ENCODE peak calls at places on chromosomes 13 and 19, in six cellular contexts. Z is neural progenitor cell; Y is colonic mucosa; W is CD4-positive, alpha-beta T cell; M is CD4-positive, alpha-beta memory T cell; H is uterus. B is an unnamed sample.

GRCh38 chr19:10583021-10583776 is 3.9 kb downstream of the AP1M2 start:
- DNase-seq in Z (no peak), Y (no peak), W (no peak), M (no peak), H (no peak), B (no peak)

GRCh38 chr19:13118424-13119193 is 545 bp downstream of the NACC1 start:
- DNase-seq in Z (peak; percentile 93), Y (peak; percentile 64), W (no peak), M (no peak), H (no peak), B (peak; percentile 68)

GRCh38 chr13:38045278-38046048 is 175.9 kb upstream of the TRPC4 start:
- DNase-seq in Z (peak; percentile 52), Y (no peak), W (no peak), M (no peak), H (no peak), B (no peak)

GRCh38 chr19:44539991-44540390 is 10.5 kb upstream of the CEACAM20 start:
- DNase-seq in Z (no peak), Y (no peak), W (no peak), M (no peak), H (no peak), B (no peak)

GRCh38 chr13:33797622-33798021 is 20.3 kb upstream of the RFC3 start:
- DNase-seq in Z (no peak), Y (no peak), W (no peak), M (no peak), H (no peak), B (no peak)

GRCh38 chr19:28718909-28719308 is 494.0 kb downstream of the UQCRFS1 start:
- DNase-seq in Z (no peak), Y (no peak), W (no peak), M (no peak), H (no peak), B (no peak)

GRCh38 chr13:39571502-39572092 is 31.4 kb downstream of the LHFPL6 start:
- DNase-seq in Z (no peak), Y (no peak), W (no peak), M (no peak), H (no peak), B (peak; percentile 75)

GRCh38 chr19:37303591-37304171 is 67.2 kb upstream of the ZNF527 start:
- DNase-seq in Z (peak; percentile 13), Y (no peak), W (no peak), M (no peak), H (no peak), B (no peak)

GRCh38 chr19:31337007-31337914 is 12.0 kb downstream of the TSHZ3 start:
- DNase-seq in Z (no peak), Y (no peak), W (no peak), M (no peak), H (no peak), B (no peak)

GRCh38 chr13:112726018-112726767 is 36.4 kb downstream of the ATP11A start:
- DNase-seq in Z (no peak), Y (no peak), W (no peak), M (no peak), H (no peak), B (no peak)

GRCh38 chr19:31314156-31314555 is 35.1 kb downstream of the TSHZ3 start:
- DNase-seq in Z (no peak), Y (no peak), W (no peak), M (no peak), H (no peak), B (no peak)

GRCh38 chr19:36916991-36917390 is 859 bp downstream of the ZNF568 start:
- DNase-seq in Z (peak; percentile 11), Y (no peak), W (no peak), M (no peak), H (no peak), B (no peak)

GRCh38 chr19:3723883-3724282 is 15.7 kb downstream of the TJP3 start:
- DNase-seq in Z (peak; percentile 85), Y (no peak), W (no peak), M (no peak), H (no peak), B (no peak)

DNA sequence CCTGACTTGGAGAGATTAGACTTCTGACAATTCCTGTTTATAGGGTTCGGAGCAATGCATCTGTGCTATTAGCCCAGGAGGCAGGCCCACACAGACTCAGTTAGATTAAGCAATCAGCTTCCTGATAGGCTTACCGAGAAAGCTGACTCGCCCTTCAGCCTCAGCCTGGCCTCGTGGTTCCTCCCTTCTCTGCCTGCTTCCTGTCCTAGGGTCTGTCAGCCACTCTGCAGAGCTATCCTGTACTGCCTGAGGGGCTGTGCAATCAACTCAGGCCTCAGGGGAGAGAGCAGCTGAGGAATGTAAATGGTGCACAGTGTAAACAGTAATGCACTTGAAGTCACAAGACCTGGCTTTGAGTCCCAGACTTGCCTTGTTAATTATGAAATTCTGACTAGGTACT is 30.7 kb downstream of the HTR2A start:
- DNase-seq in Z (peak; percentile 4), Y (peak; percentile 33), W (no peak), M (no peak), H (no peak), B (peak; percentile 13)
- H3K27ac ChIP-seq in Z (no peak overlapping the region), Y (no peak overlapping the region), W (no peak overlapping the region), M (no peak overlapping the region), H (no peak overlapping the region), B (no peak overlapping the region)

GRCh38 chr13:42597505-42597904 is 23.6 kb downstream of the TNFSF11 start:
- DNase-seq in Z (no peak), Y (no peak), W (no peak), M (no peak), H (no peak), B (no peak)

GRCh38 chr13:42594577-42595571 is 20.9 kb downstream of the TNFSF11 start:
- DNase-seq in Z (peak; percentile 83), Y (peak; percentile 55), W (peak; percentile 37), M (peak; percentile 23), H (peak; percentile 52), B (peak; percentile 37)

GRCh38 chr13:42591602-42592001 is 17.6 kb downstream of the TNFSF11 start:
- DNase-seq in Z (no peak), Y (no peak), W (no peak), M (no peak), H (no peak), B (no peak)

GRCh38 chr13:42592915-42593718 is 19.2 kb downstream of the TNFSF11 start:
- DNase-seq in Z (no peak), Y (no peak), W (no peak), M (no peak), H (no peak), B (no peak)

GRCh38 chr13:42593719-42594012 is 19.7 kb downstream of the TNFSF11 start:
- DNase-seq in Z (no peak), Y (no peak), W (no peak), M (no peak), H (no peak), B (no peak)
- H3K27ac ChIP-seq in Z (no peak overlapping the region), Y (no peak overlapping the region), W (no peak overlapping the region), M (no peak overlapping the region), H (no peak overlapping the region), B (no peak overlapping the region)

GRCh38 chr13:76884167-76884566 is 2.0 kb downstream of the KCTD12 start:
- DNase-seq in Z (peak; percentile 49), Y (peak; percentile 64), W (no peak), M (no peak), H (peak; percentile 38), B (peak; percentile 31)

GRCh38 chr13:76878043-76878442 is 8.2 kb downstream of the KCTD12 start:
- DNase-seq in Z (no peak), Y (no peak), W (no peak), M (no peak), H (no peak), B (no peak)

GRCh38 chr13:76879211-76879875 is 6.9 kb downstream of the KCTD12 start:
- DNase-seq in Z (no peak), Y (peak; percentile 46), W (peak; percentile 32), M (peak; percentile 43), H (peak; percentile 64), B (peak; percentile 83)

GRCh38 chr13:76882431-76882830 is 3.8 kb downstream of the KCTD12 start:
- DNase-seq in Z (no peak), Y (no peak), W (no peak), M (no peak), H (no peak), B (no peak)

GRCh38 chr13:76879876-76880270 is 6.3 kb downstream of the KCTD12 start:
- DNase-seq in Z (no peak), Y (no peak), W (no peak), M (no peak), H (no peak), B (no peak)
- H3K27ac ChIP-seq in Z (no peak overlapping the region), Y (peak overlapping the region; percentile 39), W (no peak overlapping the region), M (peak overlapping the region; percentile 29), H (peak overlapping the region; percentile 79), B (peak overlapping the region; percentile 93)

GRCh38 chr13:113837554-113838355 is 26.1 kb downstream of the GAS6 start:
- DNase-seq in Z (no peak), Y (peak; percentile 86), W (no peak), M (no peak), H (peak; percentile 98), B (peak; percentile 98)
- H3K27ac ChIP-seq in Z (peak overlapping the region; percentile 2), Y (peak overlapping the region; percentile 24), W (no peak overlapping the region), M (no peak overlapping the region), H (peak overlapping the region; percentile 92), B (peak overlapping the region; percentile 89)

DNA sequence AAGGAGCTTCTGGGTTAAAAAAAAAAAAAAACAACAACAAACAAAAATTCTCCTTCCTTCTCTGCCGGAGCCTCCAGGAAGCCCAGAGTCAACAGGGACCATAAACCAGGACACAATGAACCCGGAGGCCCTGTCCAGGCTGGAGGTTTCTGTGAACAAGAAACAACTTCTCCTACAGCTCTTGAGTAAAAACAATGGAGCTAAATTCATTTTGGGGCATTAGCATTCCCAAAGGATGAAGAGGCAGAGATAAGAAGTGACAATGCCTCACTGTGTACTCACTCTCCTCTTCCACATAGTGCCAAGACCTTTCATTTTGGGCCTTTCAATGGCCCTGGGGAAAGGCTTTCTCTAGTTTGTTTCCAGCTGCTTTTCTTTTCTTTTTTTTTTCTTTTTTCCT is 9.0 kb downstream of the RHPN2 start:
- DNase-seq in Z (peak; percentile 59), Y (no peak), W (no peak), M (no peak), H (no peak), B (no peak)
- H3K27ac ChIP-seq in Z (peak overlapping the region; percentile 93), Y (peak overlapping the region; percentile 91), W (no peak overlapping the region), M (no peak overlapping the region), H (no peak overlapping the region), B (no peak overlapping the region)

GRCh38 chr13:70339738-70340137 is 231.5 kb upstream of the KLHL1 start:
- DNase-seq in Z (peak; percentile 64), Y (peak; percentile 20), W (no peak), M (no peak), H (no peak), B (no peak)
- H3K27ac ChIP-seq in Z (no peak overlapping the region), Y (no peak overlapping the region), W (no peak overlapping the region), M (no peak overlapping the region), H (no peak overlapping the region), B (no peak overlapping the region)

GRCh38 chr19:38387550-38388309 is at the start of gene GGN:
- DNase-seq in Z (peak; percentile 99), Y (peak; percentile 88), W (peak; percentile 59), M (peak; percentile 80), H (peak; percentile 72), B (peak; percentile 74)
- H3K27ac ChIP-seq in Z (no peak within 1 kb of the TSS), Y (peak within 1 kb of the TSS; percentile 37), W (no peak within 1 kb of the TSS), M (peak within 1 kb of the TSS; percentile 21), H (peak within 1 kb of the TSS; percentile 42), B (peak within 1 kb of the TSS; percentile 46)

GRCh38 chr13:44191103-44191502 is 182.5 kb upstream of the SERP2 start:
- DNase-seq in Z (no peak), Y (no peak), W (no peak), M (no peak), H (no peak), B (no peak)
- H3K27ac ChIP-seq in Z (no peak overlapping the region), Y (no peak overlapping the region), W (no peak overlapping the region), M (no peak overlapping the region), H (peak overlapping the region; percentile 42), B (no peak overlapping the region)